ENCODE peak calls at places on chromosomes 12 and 14, in nine cellular contexts. One of them, this sample, is unnamed.

GRCh38 chr12:69569236-69569635 is 16.0 kb upstream of the CCT2 start:
- DNase-seq in endodermal cell: no peak
- DNase-seq in uterus: no peak
- DNase-seq in CD8-positive, alpha-beta T cell: no peak
- DNase-seq in fibroblast of lung: peak; percentile 71
- DNase-seq in transverse colon: no peak
- DNase-seq in K562: no peak
- DNase-seq in CD4-positive, alpha-beta memory T cell: no peak
- DNase-seq in left lung: no peak
- DNase-seq in this sample: no peak

GRCh38 chr12:23057571-23057970 is 432.6 kb downstream of the ETNK1 start:
- DNase-seq in endodermal cell: no peak
- DNase-seq in uterus: no peak
- DNase-seq in CD8-positive, alpha-beta T cell: no peak
- DNase-seq in fibroblast of lung: no peak
- DNase-seq in transverse colon: no peak
- DNase-seq in K562: no peak
- DNase-seq in CD4-positive, alpha-beta memory T cell: no peak
- DNase-seq in left lung: no peak
- DNase-seq in this sample: no peak

GRCh38 chr14:93892923-93893549 is 34.1 kb upstream of the FAM181A start:
- DNase-seq in endodermal cell: peak; percentile 95
- DNase-seq in uterus: peak; percentile 82
- DNase-seq in CD8-positive, alpha-beta T cell: peak; percentile 73
- DNase-seq in fibroblast of lung: peak; percentile 24
- DNase-seq in transverse colon: peak; percentile 68
- DNase-seq in K562: peak; percentile 57
- DNase-seq in CD4-positive, alpha-beta memory T cell: peak; percentile 48
- DNase-seq in left lung: peak; percentile 58
- DNase-seq in this sample: peak; percentile 45

GRCh38 chr14:75295061-75295461 is 16.4 kb downstream of the FOS start:
- DNase-seq in endodermal cell: peak; percentile 83
- DNase-seq in uterus: peak; percentile 65
- DNase-seq in CD8-positive, alpha-beta T cell: no peak
- DNase-seq in fibroblast of lung: peak; percentile 82
- DNase-seq in transverse colon: peak; percentile 83
- DNase-seq in K562: peak; percentile 67
- DNase-seq in CD4-positive, alpha-beta memory T cell: peak; percentile 17
- DNase-seq in left lung: peak; percentile 84
- DNase-seq in this sample: no peak

GRCh38 chr12:52037248-52037861 is 13.9 kb upstream of the NR4A1 start:
- DNase-seq in endodermal cell: peak; percentile 88
- DNase-seq in uterus: peak; percentile 88
- DNase-seq in CD8-positive, alpha-beta T cell: no peak
- DNase-seq in fibroblast of lung: peak; percentile 60
- DNase-seq in transverse colon: peak; percentile 61
- DNase-seq in K562: no peak
- DNase-seq in CD4-positive, alpha-beta memory T cell: no peak
- DNase-seq in left lung: peak; percentile 65
- DNase-seq in this sample: peak; percentile 24

GRCh38 chr14:102586420-102587119 is 5.9 kb upstream of the RCOR1 start:
- DNase-seq in endodermal cell: no peak
- DNase-seq in uterus: no peak
- DNase-seq in CD8-positive, alpha-beta T cell: no peak
- DNase-seq in fibroblast of lung: no peak
- DNase-seq in transverse colon: no peak
- DNase-seq in K562: no peak
- DNase-seq in CD4-positive, alpha-beta memory T cell: no peak
- DNase-seq in left lung: no peak
- DNase-seq in this sample: no peak

GRCh38 chr12:16880864-16881285 is 274.9 kb upstream of the LMO3 start:
- DNase-seq in endodermal cell: peak; percentile 77
- DNase-seq in uterus: no peak
- DNase-seq in CD8-positive, alpha-beta T cell: no peak
- DNase-seq in fibroblast of lung: no peak
- DNase-seq in transverse colon: peak; percentile 20
- DNase-seq in K562: no peak
- DNase-seq in CD4-positive, alpha-beta memory T cell: no peak
- DNase-seq in left lung: no peak
- DNase-seq in this sample: no peak

GRCh38 chr12:5973461-5974115 is 28.5 kb upstream of the ANO2 start:
- DNase-seq in endodermal cell: peak; percentile 36
- DNase-seq in uterus: no peak
- DNase-seq in CD8-positive, alpha-beta T cell: no peak
- DNase-seq in fibroblast of lung: no peak
- DNase-seq in transverse colon: no peak
- DNase-seq in K562: no peak
- DNase-seq in CD4-positive, alpha-beta memory T cell: no peak
- DNase-seq in left lung: no peak
- DNase-seq in this sample: no peak

GRCh38 chr12:131944601-131945251 is 5.0 kb upstream of the EP400 start:
- DNase-seq in endodermal cell: peak; percentile 52
- DNase-seq in uterus: no peak
- DNase-seq in CD8-positive, alpha-beta T cell: no peak
- DNase-seq in fibroblast of lung: no peak
- DNase-seq in transverse colon: peak; percentile 4
- DNase-seq in K562: no peak
- DNase-seq in CD4-positive, alpha-beta memory T cell: no peak
- DNase-seq in left lung: no peak
- DNase-seq in this sample: no peak

GRCh38 chr14:49598479-49599301 is at the start of gene LRR1:
- DNase-seq in endodermal cell: peak; percentile 95
- DNase-seq in uterus: peak; percentile 85
- DNase-seq in CD8-positive, alpha-beta T cell: peak; percentile 89
- DNase-seq in fibroblast of lung: peak; percentile 84
- DNase-seq in transverse colon: peak; percentile 88
- DNase-seq in K562: peak; percentile 81
- DNase-seq in CD4-positive, alpha-beta memory T cell: peak; percentile 91
- DNase-seq in left lung: peak; percentile 91
- DNase-seq in this sample: peak; percentile 90

GRCh38 chr12:89731614-89732013 is 23.0 kb upstream of the ATP2B1 start:
- DNase-seq in endodermal cell: no peak
- DNase-seq in uterus: no peak
- DNase-seq in CD8-positive, alpha-beta T cell: no peak
- DNase-seq in fibroblast of lung: peak; percentile 58
- DNase-seq in transverse colon: no peak
- DNase-seq in K562: no peak
- DNase-seq in CD4-positive, alpha-beta memory T cell: no peak
- DNase-seq in left lung: no peak
- DNase-seq in this sample: no peak

GRCh38 chr14:24851837-24852236 is 198.1 kb downstream of the STXBP6 start:
- DNase-seq in endodermal cell: no peak
- DNase-seq in uterus: no peak
- DNase-seq in CD8-positive, alpha-beta T cell: no peak
- DNase-seq in fibroblast of lung: peak; percentile 37
- DNase-seq in transverse colon: no peak
- DNase-seq in K562: no peak
- DNase-seq in CD4-positive, alpha-beta memory T cell: no peak
- DNase-seq in left lung: no peak
- DNase-seq in this sample: no peak

GRCh38 chr14:50497351-50497750 is 35.0 kb downstream of the MAP4K5 start:
- DNase-seq in endodermal cell: no peak
- DNase-seq in uterus: no peak
- DNase-seq in CD8-positive, alpha-beta T cell: no peak
- DNase-seq in fibroblast of lung: no peak
- DNase-seq in transverse colon: no peak
- DNase-seq in K562: no peak
- DNase-seq in CD4-positive, alpha-beta memory T cell: no peak
- DNase-seq in left lung: no peak
- DNase-seq in this sample: no peak

GRCh38 chr12:26406813-26407212 is 211.4 kb downstream of the SSPN start:
- DNase-seq in endodermal cell: no peak
- DNase-seq in uterus: no peak
- DNase-seq in CD8-positive, alpha-beta T cell: no peak
- DNase-seq in fibroblast of lung: no peak
- DNase-seq in transverse colon: no peak
- DNase-seq in K562: no peak
- DNase-seq in CD4-positive, alpha-beta memory T cell: no peak
- DNase-seq in left lung: no peak
- DNase-seq in this sample: no peak

GRCh38 chr14:50389668-50390441 is 6.8 kb downstream of the CDKL1 start:
- DNase-seq in endodermal cell: no peak
- DNase-seq in uterus: no peak
- DNase-seq in CD8-positive, alpha-beta T cell: no peak
- DNase-seq in fibroblast of lung: no peak
- DNase-seq in transverse colon: no peak
- DNase-seq in K562: no peak
- DNase-seq in CD4-positive, alpha-beta memory T cell: no peak
- DNase-seq in left lung: no peak
- DNase-seq in this sample: no peak

GRCh38 chr12:59393506-59393905 is 202.3 kb upstream of the SLC16A7 start:
- DNase-seq in endodermal cell: no peak
- DNase-seq in uterus: no peak
- DNase-seq in CD8-positive, alpha-beta T cell: no peak
- DNase-seq in fibroblast of lung: no peak
- DNase-seq in transverse colon: no peak
- DNase-seq in K562: no peak
- DNase-seq in CD4-positive, alpha-beta memory T cell: no peak
- DNase-seq in left lung: no peak
- DNase-seq in this sample: no peak
- H3K27ac ChIP-seq in endodermal cell: no peak overlapping the region
- H3K27ac ChIP-seq in uterus: no peak overlapping the region
- H3K27ac ChIP-seq in CD8-positive, alpha-beta T cell: no peak overlapping the region
- H3K27ac ChIP-seq in fibroblast of lung: no peak overlapping the region
- H3K27ac ChIP-seq in transverse colon: no peak overlapping the region
- H3K27ac ChIP-seq in K562: no peak overlapping the region
- H3K27ac ChIP-seq in CD4-positive, alpha-beta memory T cell: no peak overlapping the region
- H3K27ac ChIP-seq in left lung: no peak overlapping the region
- H3K27ac ChIP-seq in this sample: no peak overlapping the region

DNA sequence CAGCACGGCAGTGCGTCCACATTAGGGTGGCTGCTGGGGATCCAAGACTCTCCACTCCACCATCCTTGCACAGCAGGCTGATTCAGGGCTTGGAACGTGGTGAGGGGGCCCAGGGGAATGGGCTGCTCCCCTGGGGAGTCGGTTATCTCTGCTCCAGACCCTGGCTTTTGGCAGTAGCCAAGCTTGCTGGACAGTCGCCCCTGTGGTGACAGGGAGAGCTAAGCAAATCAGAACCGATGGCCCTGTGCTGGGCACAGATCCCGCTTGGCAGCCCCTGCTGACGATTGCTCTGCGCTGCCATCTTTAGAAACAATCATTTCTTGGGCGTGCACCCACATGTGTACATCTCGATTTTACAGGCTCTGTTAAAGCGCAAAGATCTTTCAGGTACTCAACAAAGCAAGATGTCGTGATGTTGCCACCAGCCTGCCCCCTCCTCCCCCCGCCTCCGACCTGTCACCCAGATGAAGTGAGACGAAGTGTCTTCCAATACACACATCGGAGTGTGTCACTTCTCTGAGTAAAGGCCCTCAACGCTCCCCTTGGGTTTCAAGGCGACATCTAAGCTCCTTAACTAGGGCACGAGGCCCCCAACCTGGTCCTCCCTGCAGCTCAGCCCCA is 55.7 kb downstream of the PITPNM2 start:
- DNase-seq in endodermal cell: no peak
- DNase-seq in uterus: no peak
- DNase-seq in CD8-positive, alpha-beta T cell: no peak
- DNase-seq in fibroblast of lung: no peak
- DNase-seq in transverse colon: no peak
- DNase-seq in K562: no peak
- DNase-seq in CD4-positive, alpha-beta memory T cell: no peak
- DNase-seq in left lung: no peak
- DNase-seq in this sample: no peak
- H3K4me1 ChIP-seq in endodermal cell: no peaks in the 10 kb centered on the region
- H3K4me1 ChIP-seq in uterus: peaks cover 5% of the 10 kb centered on the region
- H3K4me1 ChIP-seq in CD8-positive, alpha-beta T cell: no peaks in the 10 kb centered on the region
- H3K4me1 ChIP-seq in fibroblast of lung: peaks cover 27% of the 10 kb centered on the region
- H3K4me1 ChIP-seq in transverse colon: peaks cover 50% of the 10 kb centered on the region
- H3K4me1 ChIP-seq in K562: peaks cover 42% of the 10 kb centered on the region
- H3K4me1 ChIP-seq in CD4-positive, alpha-beta memory T cell: no peaks in the 10 kb centered on the region
- H3K4me1 ChIP-seq in left lung: peaks cover 44% of the 10 kb centered on the region
- H3K4me1 ChIP-seq in this sample: no peaks in the 10 kb centered on the region

GRCh38 chr14:90730367-90730766 is 85.9 kb downstream of the TTC7B start:
- DNase-seq in endodermal cell: no peak
- DNase-seq in uterus: no peak
- DNase-seq in CD8-positive, alpha-beta T cell: no peak
- DNase-seq in fibroblast of lung: no peak
- DNase-seq in transverse colon: no peak
- DNase-seq in K562: no peak
- DNase-seq in CD4-positive, alpha-beta memory T cell: no peak
- DNase-seq in left lung: no peak
- DNase-seq in this sample: no peak
- H3K27me3 ChIP-seq in endodermal cell: no peaks in the 10 kb centered on the region
- H3K27me3 ChIP-seq in uterus: no peaks in the 10 kb centered on the region
- H3K27me3 ChIP-seq in CD8-positive, alpha-beta T cell: no peaks in the 10 kb centered on the region
- H3K27me3 ChIP-seq in fibroblast of lung: no peaks in the 10 kb centered on the region
- H3K27me3 ChIP-seq in transverse colon: no peaks in the 10 kb centered on the region
- H3K27me3 ChIP-seq in K562: no peaks in the 10 kb centered on the region
- H3K27me3 ChIP-seq in CD4-positive, alpha-beta memory T cell: no peaks in the 10 kb centered on the region
- H3K27me3 ChIP-seq in left lung: no peaks in the 10 kb centered on the region
- H3K27me3 ChIP-seq in this sample: no peaks in the 10 kb centered on the region

GRCh38 chr12:110532644-110533043 is 30.5 kb downstream of the RAD9B start:
- DNase-seq in endodermal cell: no peak
- DNase-seq in uterus: no peak
- DNase-seq in CD8-positive, alpha-beta T cell: no peak
- DNase-seq in fibroblast of lung: no peak
- DNase-seq in transverse colon: no peak
- DNase-seq in K562: no peak
- DNase-seq in CD4-positive, alpha-beta memory T cell: no peak
- DNase-seq in left lung: no peak
- DNase-seq in this sample: no peak

GRCh38 chr12:110531741-110532333 is 29.7 kb downstream of the RAD9B start:
- DNase-seq in endodermal cell: no peak
- DNase-seq in uterus: no peak
- DNase-seq in CD8-positive, alpha-beta T cell: no peak
- DNase-seq in fibroblast of lung: peak; percentile 81
- DNase-seq in transverse colon: no peak
- DNase-seq in K562: no peak
- DNase-seq in CD4-positive, alpha-beta memory T cell: no peak
- DNase-seq in left lung: no peak
- DNase-seq in this sample: no peak

GRCh38 chr12:110533607-110534006 is 31.5 kb downstream of the RAD9B start:
- DNase-seq in endodermal cell: peak; percentile 43
- DNase-seq in uterus: no peak
- DNase-seq in CD8-positive, alpha-beta T cell: no peak
- DNase-seq in fibroblast of lung: peak; percentile 50
- DNase-seq in transverse colon: no peak
- DNase-seq in K562: no peak
- DNase-seq in CD4-positive, alpha-beta memory T cell: no peak
- DNase-seq in left lung: no peak
- DNase-seq in this sample: no peak

GRCh38 chr12:110528277-110528839 is 26.2 kb downstream of the RAD9B start:
- DNase-seq in endodermal cell: peak; percentile 41
- DNase-seq in uterus: no peak
- DNase-seq in CD8-positive, alpha-beta T cell: no peak
- DNase-seq in fibroblast of lung: no peak
- DNase-seq in transverse colon: no peak
- DNase-seq in K562: no peak
- DNase-seq in CD4-positive, alpha-beta memory T cell: no peak
- DNase-seq in left lung: no peak
- DNase-seq in this sample: no peak

DNA sequence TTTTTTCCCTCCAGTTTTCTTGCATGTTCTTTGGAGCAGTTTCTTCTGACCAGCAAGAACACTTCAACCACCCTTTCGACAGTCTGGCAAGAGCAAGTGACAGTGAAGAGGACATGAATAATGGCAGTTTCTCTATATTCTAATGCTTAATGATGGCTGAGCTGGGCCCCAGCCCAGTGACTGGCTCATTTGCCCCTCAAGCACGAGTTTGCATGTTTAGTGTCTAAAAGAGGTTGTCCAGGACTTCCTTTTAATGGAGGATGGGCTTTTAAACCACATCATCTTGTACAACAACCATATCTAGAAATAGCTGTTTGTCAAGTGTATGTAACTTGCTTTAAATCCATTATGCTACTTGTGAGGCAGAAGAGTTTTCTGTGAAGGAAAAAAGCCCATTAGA is 28.4 kb downstream of the RAD9B start:
- DNase-seq in endodermal cell: peak; percentile 17
- DNase-seq in uterus: no peak
- DNase-seq in CD8-positive, alpha-beta T cell: no peak
- DNase-seq in fibroblast of lung: no peak
- DNase-seq in transverse colon: no peak
- DNase-seq in K562: no peak
- DNase-seq in CD4-positive, alpha-beta memory T cell: no peak
- DNase-seq in left lung: no peak
- DNase-seq in this sample: no peak
- H3K27ac ChIP-seq in endodermal cell: no peak overlapping the region
- H3K27ac ChIP-seq in uterus: no peak overlapping the region
- H3K27ac ChIP-seq in CD8-positive, alpha-beta T cell: no peak overlapping the region
- H3K27ac ChIP-seq in fibroblast of lung: no peak overlapping the region
- H3K27ac ChIP-seq in transverse colon: no peak overlapping the region
- H3K27ac ChIP-seq in K562: no peak overlapping the region
- H3K27ac ChIP-seq in CD4-positive, alpha-beta memory T cell: no peak overlapping the region
- H3K27ac ChIP-seq in left lung: no peak overlapping the region
- H3K27ac ChIP-seq in this sample: no peak overlapping the region